ENCODE peak calls at places on chromosomes 16 and 17, in six cellular contexts. B is IMR-90, J is H9, A is mesenchymal stem cell, M is H1, D is trophoblast cell. T is an unnamed sample.

GRCh38 chr17:48478224-48479013 is 48.4 kb upstream of the SKAP1 start:
- DNase-seq in B (no peak), J (no peak), A (no peak), M (no peak), D (no peak), T (no peak)

GRCh38 chr16:14371778-14372431 is 258.2 kb downstream of the PARN start:
- DNase-seq in B (no peak), J (peak; percentile 51), A (no peak), M (no peak), D (no peak), T (peak; percentile 35)

GRCh38 chr17:36877774-36878173 is 59.5 kb upstream of the LHX1 start:
- DNase-seq in B (peak; percentile 11), J (no peak), A (no peak), M (no peak), D (no peak), T (no peak)

GRCh38 chr17:2853722-2854580 is 57.7 kb downstream of the RAP1GAP2 start:
- DNase-seq in B (no peak), J (no peak), A (peak; percentile 6), M (no peak), D (peak; percentile 42), T (no peak)

GRCh38 chr17:36592316-36592710 is 634 bp downstream of the DHRS11 start:
- DNase-seq in B (no peak), J (peak; percentile 76), A (no peak), M (no peak), D (no peak), T (peak; percentile 38)

GRCh38 chr17:69723741-69724140 is 309.2 kb downstream of the MAP2K6 start:
- DNase-seq in B (no peak), J (no peak), A (no peak), M (no peak), D (no peak), T (no peak)

GRCh38 chr16:78461496-78461938 is 362.1 kb downstream of the WWOX start:
- DNase-seq in B (no peak), J (no peak), A (no peak), M (no peak), D (no peak), T (no peak)

GRCh38 chr16:74778646-74779045 is 4.0 kb upstream of the FA2H start:
- DNase-seq in B (no peak), J (no peak), A (no peak), M (no peak), D (no peak), T (no peak)

GRCh38 chr16:56013962-56014552 is 138.9 kb upstream of the CES5A start:
- DNase-seq in B (peak; percentile 12), J (peak; percentile 83), A (no peak), M (peak; percentile 44), D (peak; percentile 84), T (peak; percentile 72)

GRCh38 chr17:11506635-11507034 is 91.6 kb upstream of the DNAH9 start:
- DNase-seq in B (no peak), J (peak; percentile 75), A (no peak), M (no peak), D (peak; percentile 22), T (peak; percentile 83)

GRCh38 chr17:75645501-75645888 is 12.3 kb downstream of the SMIM5 start:
- DNase-seq in B (no peak), J (peak; percentile 47), A (peak; percentile 50), M (no peak), D (peak; percentile 100), T (no peak)

GRCh38 chr17:75343007-75343406 is 53.8 kb upstream of the SLC25A19 start:
- DNase-seq in B (no peak), J (no peak), A (no peak), M (no peak), D (no peak), T (no peak)

GRCh38 chr16:31528726-31529397 is 1.2 kb downstream of the AHSP start:
- DNase-seq in B (peak; percentile 23), J (peak; percentile 39), A (no peak), M (no peak), D (no peak), T (no peak)

GRCh38 chr17:80832266-80832676 is 159.4 kb upstream of the CHMP6 start:
- DNase-seq in B (peak; percentile 88), J (peak; percentile 87), A (peak; percentile 79), M (no peak), D (peak; percentile 4), T (no peak)

GRCh38 chr17:4666296-4666695 is 24.8 kb upstream of the ALOX15 start:
- DNase-seq in B (peak; percentile 34), J (no peak), A (no peak), M (no peak), D (peak; percentile 12), T (no peak)

GRCh38 chr17:38706625-38707298 is 1.7 kb downstream of the MLLT6 start:
- DNase-seq in B (no peak), J (no peak), A (peak; percentile 27), M (no peak), D (peak; percentile 32), T (no peak)

GRCh38 chr17:17792551-17793377 is 44.0 kb downstream of the SREBF1 start:
- DNase-seq in B (peak; percentile 73), J (peak; percentile 69), A (peak; percentile 80), M (no peak), D (peak; percentile 96), T (no peak)

GRCh38 chr16:49049644-49050043 is 232.0 kb downstream of the CBLN1 start:
- DNase-seq in B (no peak), J (no peak), A (no peak), M (no peak), D (no peak), T (no peak)
- H3K14ac ChIP-seq in B (no peak overlapping the region), J (no peak overlapping the region), A (no peak overlapping the region), M (no peak overlapping the region), D (no peak overlapping the region), T (no peak overlapping the region)

DNA sequence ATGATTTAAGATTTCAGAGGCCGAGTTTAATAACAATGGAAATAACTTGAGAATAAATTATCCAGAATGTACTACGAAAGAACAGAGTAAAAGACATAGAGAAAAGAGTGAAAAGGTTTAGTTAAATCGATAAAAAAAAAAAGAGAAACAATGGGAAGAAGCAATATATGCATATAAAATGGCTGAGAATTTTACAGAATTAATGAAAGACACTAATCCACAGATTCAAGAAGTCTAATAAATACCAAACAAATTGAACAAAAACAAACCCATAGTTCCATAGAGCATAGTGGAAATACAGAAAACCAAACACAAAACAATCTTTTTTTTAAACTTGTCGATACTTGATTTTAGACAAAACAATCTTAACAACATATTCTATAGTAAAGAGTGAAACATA is 1.7 kb downstream of the PSME3IP1 start:
- DNase-seq in B (no peak), J (no peak), A (no peak), M (no peak), D (no peak), T (no peak)
- H3K9ac ChIP-seq in B (no peak overlapping the region), J (no peak overlapping the region), A (no peak overlapping the region), M (no peak overlapping the region), D (no peak overlapping the region), T (no peak overlapping the region)

DNA sequence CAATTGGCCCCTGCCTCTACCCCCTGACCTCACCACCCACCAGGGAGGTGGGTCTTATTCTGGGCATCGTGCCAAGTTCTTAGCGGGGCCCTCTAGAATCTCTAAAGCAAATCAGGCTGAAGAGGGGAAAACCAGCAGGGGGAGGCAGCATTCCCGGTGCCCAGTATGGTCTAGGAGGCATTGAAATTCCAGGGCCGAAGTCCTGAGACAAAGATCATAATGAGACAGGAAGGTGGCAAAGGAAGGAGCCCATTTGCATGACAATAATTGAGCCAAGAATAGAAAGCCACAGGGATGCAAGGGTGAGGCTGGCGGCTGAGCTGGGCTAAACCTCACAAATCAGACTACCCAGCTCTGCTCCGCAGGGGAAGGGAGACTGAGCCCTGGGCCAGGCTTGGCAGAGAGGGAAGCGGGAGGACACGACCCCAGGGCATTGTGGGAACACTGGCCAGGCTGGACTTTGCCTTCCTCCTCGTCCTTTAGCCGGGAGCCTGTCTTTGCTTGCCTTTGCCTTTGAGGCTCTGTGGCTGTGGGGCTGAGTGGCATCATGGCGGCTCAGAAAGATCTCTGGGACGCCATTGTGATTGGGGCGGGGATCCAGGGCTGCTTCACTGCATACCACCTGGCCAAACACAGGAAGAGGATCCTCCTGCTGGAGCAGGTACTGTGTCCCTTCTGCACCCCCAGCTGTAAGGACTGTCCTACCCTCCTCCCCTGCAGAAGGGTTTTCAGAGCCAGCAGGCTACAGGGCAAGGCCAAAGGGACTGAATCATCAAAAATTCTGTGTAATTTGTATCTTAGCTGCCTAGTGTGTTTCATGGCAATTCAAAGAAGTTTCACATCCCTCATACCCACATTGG is at the start of gene PIPOX:
- DNase-seq in B (peak; percentile 15), J (peak; percentile 96), A (peak; percentile 31), M (peak; percentile 94), D (peak; percentile 79), T (peak; percentile 63)
- H2BK5ac ChIP-seq in B (no peak within 1 kb of the TSS), J (peak within 1 kb of the TSS; percentile 97), A (no peak within 1 kb of the TSS), M (peak within 1 kb of the TSS; percentile 100), D (no peak within 1 kb of the TSS), T (peak within 1 kb of the TSS; percentile 93)

DNA sequence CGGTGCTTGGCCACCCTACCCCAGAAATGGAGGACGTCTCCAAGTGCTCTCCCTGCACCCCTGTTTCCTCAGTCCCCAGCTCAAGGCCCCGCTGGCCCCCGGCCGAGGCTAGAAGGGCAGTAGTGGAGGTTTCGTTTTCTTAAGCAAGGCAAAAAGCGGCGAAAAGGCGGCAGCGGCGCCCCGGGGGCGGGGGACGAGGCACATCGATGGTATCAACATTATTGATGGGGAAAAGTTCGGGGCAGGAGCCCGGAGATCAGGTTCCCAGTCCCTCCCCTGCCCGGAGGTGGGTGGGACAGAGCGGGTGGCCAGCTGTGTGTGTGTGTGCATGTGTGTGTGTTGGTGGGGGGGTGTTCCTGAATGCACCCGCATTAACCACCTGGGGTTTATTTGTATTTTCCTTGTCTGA is 4.1 kb upstream of the SALL1 start:
- DNase-seq in B (no peak), J (peak; percentile 49), A (peak; percentile 78), M (no peak), D (no peak), T (no peak)
- H3K14ac ChIP-seq in B (peak overlapping the region; percentile 52), J (peak overlapping the region; percentile 4), A (peak overlapping the region; percentile 36), M (no peak overlapping the region), D (no peak overlapping the region), T (no peak overlapping the region)

T was measured in neuronal stem cell.